ENCODE peak calls at places on chromosomes 6 and 20, in ten cellular contexts. One of them, this sample, is unnamed.

GRCh38 chr6:72420409-72420808 is 201.5 kb upstream of the KCNQ5 start:
- DNase-seq in fibroblast of the conjunctiva: no peak
- DNase-seq in NCI-H510A treated with DMSO at 0.1 percent for 48 hours: no peak
- DNase-seq in GM04504: no peak
- DNase-seq in nephron progenitor cell: no peak
- DNase-seq in upper lobe of right lung: no peak
- DNase-seq in stimulated activated CD8-positive, alpha-beta memory T cell treated with anti-CD3 and anti-CD28 coated beads, Interleukin-15, amount 100 ng/mL, for 4 hours: no peak
- DNase-seq in HS-5: no peak
- DNase-seq in cardiac fibroblast: no peak
- DNase-seq in mesothelial cell of epicardium: no peak
- DNase-seq in this sample: no peak

GRCh38 chr6:2783188-2783957 is 18.2 kb downstream of the WRNIP1 start:
- DNase-seq in NCI-H510A treated with DMSO at 0.1 percent for 48 hours: no peak
- DNase-seq in HS-5: no peak
- DNase-seq in mesothelial cell of epicardium: no peak
- DNase-seq in GM04504: no peak
- DNase-seq in nephron progenitor cell: no peak
- DNase-seq in cardiac fibroblast: no peak
- DNase-seq in stimulated activated CD8-positive, alpha-beta memory T cell treated with anti-CD3 and anti-CD28 coated beads, Interleukin-15, amount 100 ng/mL, for 4 hours: no peak
- DNase-seq in upper lobe of right lung: no peak
- DNase-seq in fibroblast of the conjunctiva: no peak
- DNase-seq in this sample: no peak

GRCh38 chr20:35200255-35200654 is 26.2 kb upstream of the MMP24 start:
- DNase-seq in HS-5: peak
- DNase-seq in NCI-H510A treated with DMSO at 0.1 percent for 48 hours: no peak
- DNase-seq in stimulated activated CD8-positive, alpha-beta memory T cell treated with anti-CD3 and anti-CD28 coated beads, Interleukin-15, amount 100 ng/mL, for 4 hours: no peak
- DNase-seq in upper lobe of right lung: no peak
- DNase-seq in fibroblast of the conjunctiva: peak
- DNase-seq in GM04504: peak
- DNase-seq in nephron progenitor cell: no peak
- DNase-seq in mesothelial cell of epicardium: no peak
- DNase-seq in cardiac fibroblast: peak
- DNase-seq in this sample: no peak

GRCh38 chr6:155450194-155450593 is 5.4 kb downstream of the NOX3 start:
- DNase-seq in HS-5: no peak
- DNase-seq in cardiac fibroblast: no peak
- DNase-seq in GM04504: no peak
- DNase-seq in nephron progenitor cell: no peak
- DNase-seq in mesothelial cell of epicardium: no peak
- DNase-seq in upper lobe of right lung: no peak
- DNase-seq in stimulated activated CD8-positive, alpha-beta memory T cell treated with anti-CD3 and anti-CD28 coated beads, Interleukin-15, amount 100 ng/mL, for 4 hours: no peak
- DNase-seq in fibroblast of the conjunctiva: no peak
- DNase-seq in NCI-H510A treated with DMSO at 0.1 percent for 48 hours: no peak
- DNase-seq in this sample: no peak

GRCh38 chr6:70310063-70310694 is 7.3 kb upstream of the COL9A1 start:
- DNase-seq in stimulated activated CD8-positive, alpha-beta memory T cell treated with anti-CD3 and anti-CD28 coated beads, Interleukin-15, amount 100 ng/mL, for 4 hours: no peak
- DNase-seq in upper lobe of right lung: no peak
- DNase-seq in GM04504: peak
- DNase-seq in fibroblast of the conjunctiva: peak
- DNase-seq in HS-5: peak
- DNase-seq in cardiac fibroblast: peak
- DNase-seq in nephron progenitor cell: no peak
- DNase-seq in mesothelial cell of epicardium: no peak
- DNase-seq in NCI-H510A treated with DMSO at 0.1 percent for 48 hours: peak
- DNase-seq in this sample: no peak

GRCh38 chr6:138973481-138974140 is 14.4 kb downstream of the REPS1 start:
- DNase-seq in NCI-H510A treated with DMSO at 0.1 percent for 48 hours: no peak
- DNase-seq in fibroblast of the conjunctiva: no peak
- DNase-seq in mesothelial cell of epicardium: no peak
- DNase-seq in nephron progenitor cell: no peak
- DNase-seq in cardiac fibroblast: peak
- DNase-seq in stimulated activated CD8-positive, alpha-beta memory T cell treated with anti-CD3 and anti-CD28 coated beads, Interleukin-15, amount 100 ng/mL, for 4 hours: no peak
- DNase-seq in HS-5: peak
- DNase-seq in GM04504: no peak
- DNase-seq in upper lobe of right lung: no peak
- DNase-seq in this sample: no peak

GRCh38 chr6:134217516-134218140 is 100.3 kb downstream of the SGK1 start:
- DNase-seq in mesothelial cell of epicardium: no peak
- DNase-seq in fibroblast of the conjunctiva: no peak
- DNase-seq in stimulated activated CD8-positive, alpha-beta memory T cell treated with anti-CD3 and anti-CD28 coated beads, Interleukin-15, amount 100 ng/mL, for 4 hours: no peak
- DNase-seq in HS-5: peak
- DNase-seq in GM04504: peak
- DNase-seq in nephron progenitor cell: no peak
- DNase-seq in cardiac fibroblast: no peak
- DNase-seq in upper lobe of right lung: no peak
- DNase-seq in NCI-H510A treated with DMSO at 0.1 percent for 48 hours: no peak
- DNase-seq in this sample: no peak

GRCh38 chr20:59148713-59149493 is 14.7 kb upstream of the ZNF831 start:
- DNase-seq in GM04504: no peak
- DNase-seq in fibroblast of the conjunctiva: no peak
- DNase-seq in cardiac fibroblast: no peak
- DNase-seq in nephron progenitor cell: no peak
- DNase-seq in upper lobe of right lung: no peak
- DNase-seq in NCI-H510A treated with DMSO at 0.1 percent for 48 hours: no peak
- DNase-seq in mesothelial cell of epicardium: no peak
- DNase-seq in stimulated activated CD8-positive, alpha-beta memory T cell treated with anti-CD3 and anti-CD28 coated beads, Interleukin-15, amount 100 ng/mL, for 4 hours: no peak
- DNase-seq in HS-5: no peak
- DNase-seq in this sample: no peak

GRCh38 chr6:118918326-118918725 is 16.6 kb downstream of the MCM9 start:
- DNase-seq in NCI-H510A treated with DMSO at 0.1 percent for 48 hours: no peak
- DNase-seq in nephron progenitor cell: no peak
- DNase-seq in fibroblast of the conjunctiva: no peak
- DNase-seq in HS-5: no peak
- DNase-seq in stimulated activated CD8-positive, alpha-beta memory T cell treated with anti-CD3 and anti-CD28 coated beads, Interleukin-15, amount 100 ng/mL, for 4 hours: no peak
- DNase-seq in GM04504: no peak
- DNase-seq in cardiac fibroblast: no peak
- DNase-seq in mesothelial cell of epicardium: no peak
- DNase-seq in upper lobe of right lung: no peak
- DNase-seq in this sample: no peak

GRCh38 chr6:106959985-106960384 is 14.5 kb downstream of the CD24 start:
- DNase-seq in upper lobe of right lung: no peak
- DNase-seq in nephron progenitor cell: no peak
- DNase-seq in fibroblast of the conjunctiva: no peak
- DNase-seq in cardiac fibroblast: no peak
- DNase-seq in NCI-H510A treated with DMSO at 0.1 percent for 48 hours: no peak
- DNase-seq in mesothelial cell of epicardium: no peak
- DNase-seq in GM04504: no peak
- DNase-seq in HS-5: no peak
- DNase-seq in stimulated activated CD8-positive, alpha-beta memory T cell treated with anti-CD3 and anti-CD28 coated beads, Interleukin-15, amount 100 ng/mL, for 4 hours: no peak
- DNase-seq in this sample: no peak

GRCh38 chr6:57040011-57040410 is 6.5 kb upstream of the KIAA1586 start:
- DNase-seq in upper lobe of right lung: no peak
- DNase-seq in cardiac fibroblast: no peak
- DNase-seq in stimulated activated CD8-positive, alpha-beta memory T cell treated with anti-CD3 and anti-CD28 coated beads, Interleukin-15, amount 100 ng/mL, for 4 hours: no peak
- DNase-seq in nephron progenitor cell: no peak
- DNase-seq in GM04504: no peak
- DNase-seq in HS-5: no peak
- DNase-seq in NCI-H510A treated with DMSO at 0.1 percent for 48 hours: no peak
- DNase-seq in mesothelial cell of epicardium: no peak
- DNase-seq in fibroblast of the conjunctiva: no peak
- DNase-seq in this sample: no peak

GRCh38 chr20:50191566-50192363 is 1.1 kb downstream of the CEBPB start:
- DNase-seq in HS-5: peak
- DNase-seq in nephron progenitor cell: peak
- DNase-seq in NCI-H510A treated with DMSO at 0.1 percent for 48 hours: peak
- DNase-seq in fibroblast of the conjunctiva: no peak
- DNase-seq in GM04504: no peak
- DNase-seq in upper lobe of right lung: peak
- DNase-seq in stimulated activated CD8-positive, alpha-beta memory T cell treated with anti-CD3 and anti-CD28 coated beads, Interleukin-15, amount 100 ng/mL, for 4 hours: peak
- DNase-seq in mesothelial cell of epicardium: peak
- DNase-seq in cardiac fibroblast: peak
- DNase-seq in this sample: no peak

GRCh38 chr6:151482290-151482689 is 11.5 kb upstream of the CCDC170 start:
- DNase-seq in fibroblast of the conjunctiva: no peak
- DNase-seq in stimulated activated CD8-positive, alpha-beta memory T cell treated with anti-CD3 and anti-CD28 coated beads, Interleukin-15, amount 100 ng/mL, for 4 hours: no peak
- DNase-seq in cardiac fibroblast: peak
- DNase-seq in mesothelial cell of epicardium: no peak
- DNase-seq in nephron progenitor cell: no peak
- DNase-seq in GM04504: no peak
- DNase-seq in upper lobe of right lung: no peak
- DNase-seq in HS-5: no peak
- DNase-seq in NCI-H510A treated with DMSO at 0.1 percent for 48 hours: no peak
- DNase-seq in this sample: no peak

GRCh38 chr20:58040447-58041290 is 187.8 kb downstream of the ANKRD60 start:
- DNase-seq in cardiac fibroblast: no peak
- DNase-seq in nephron progenitor cell: no peak
- DNase-seq in stimulated activated CD8-positive, alpha-beta memory T cell treated with anti-CD3 and anti-CD28 coated beads, Interleukin-15, amount 100 ng/mL, for 4 hours: no peak
- DNase-seq in fibroblast of the conjunctiva: no peak
- DNase-seq in upper lobe of right lung: no peak
- DNase-seq in HS-5: no peak
- DNase-seq in GM04504: no peak
- DNase-seq in NCI-H510A treated with DMSO at 0.1 percent for 48 hours: no peak
- DNase-seq in mesothelial cell of epicardium: no peak
- DNase-seq in this sample: no peak

GRCh38 chr6:21264288-21264818 is 329.2 kb upstream of the SOX4 start:
- DNase-seq in GM04504: no peak
- DNase-seq in nephron progenitor cell: no peak
- DNase-seq in cardiac fibroblast: no peak
- DNase-seq in fibroblast of the conjunctiva: no peak
- DNase-seq in upper lobe of right lung: no peak
- DNase-seq in HS-5: no peak
- DNase-seq in NCI-H510A treated with DMSO at 0.1 percent for 48 hours: peak
- DNase-seq in mesothelial cell of epicardium: no peak
- DNase-seq in stimulated activated CD8-positive, alpha-beta memory T cell treated with anti-CD3 and anti-CD28 coated beads, Interleukin-15, amount 100 ng/mL, for 4 hours: no peak
- DNase-seq in this sample: no peak

GRCh38 chr6:125195526-125195925 is 42.0 kb downstream of the TPD52L1 start:
- DNase-seq in GM04504: no peak
- DNase-seq in mesothelial cell of epicardium: no peak
- DNase-seq in HS-5: no peak
- DNase-seq in NCI-H510A treated with DMSO at 0.1 percent for 48 hours: no peak
- DNase-seq in fibroblast of the conjunctiva: no peak
- DNase-seq in upper lobe of right lung: no peak
- DNase-seq in stimulated activated CD8-positive, alpha-beta memory T cell treated with anti-CD3 and anti-CD28 coated beads, Interleukin-15, amount 100 ng/mL, for 4 hours: no peak
- DNase-seq in cardiac fibroblast: no peak
- DNase-seq in nephron progenitor cell: no peak
- DNase-seq in this sample: no peak

GRCh38 chr6:142374965-142375733 is 73.3 kb downstream of the ADGRG6 start:
- DNase-seq in upper lobe of right lung: no peak
- DNase-seq in cardiac fibroblast: peak
- DNase-seq in nephron progenitor cell: no peak
- DNase-seq in fibroblast of the conjunctiva: no peak
- DNase-seq in mesothelial cell of epicardium: no peak
- DNase-seq in HS-5: peak
- DNase-seq in NCI-H510A treated with DMSO at 0.1 percent for 48 hours: no peak
- DNase-seq in GM04504: peak
- DNase-seq in stimulated activated CD8-positive, alpha-beta memory T cell treated with anti-CD3 and anti-CD28 coated beads, Interleukin-15, amount 100 ng/mL, for 4 hours: no peak
- DNase-seq in this sample: no peak

This sample was measured in GOT3.